ENCODE peak calls at places on chromosomes 11 and 22, in seven cellular contexts. S, Z, K, F, H, M and E are unnamed samples.
A peak's percentile ranks its signal among the peaks of the same experiment; 100 is the strongest.

GRCh38 chr22:45891471-45891995 is 85.4 kb downstream of the WNT7B start:
- DNase-seq in S (no peak), Z (peak; percentile 38), K (no peak), F (no peak), H (no peak), M (no peak), E (no peak)

GRCh38 chr22:43239102-43239875 is 52.4 kb upstream of the TTLL12 start:
- DNase-seq in S (no peak), Z (no peak), K (no peak), F (no peak), H (no peak), M (no peak), E (no peak)

GRCh38 chr11:110526323-110526722 is 96.6 kb downstream of the FDX1 start:
- DNase-seq in S (no peak), Z (no peak), K (no peak), F (no peak), H (no peak), M (no peak), E (no peak)

GRCh38 chr22:40401981-40402406 is 31.6 kb downstream of the SGSM3 start:
- DNase-seq in S (no peak), Z (no peak), K (no peak), F (no peak), H (no peak), M (no peak), E (no peak)

GRCh38 chr11:47523491-47524199 is 29.3 kb downstream of the CELF1 start:
- DNase-seq in S (no peak), Z (no peak), K (no peak), F (peak; percentile 93), H (peak; percentile 71), M (no peak), E (no peak)

GRCh38 chr22:25663654-25664053 is 78.3 kb upstream of the MYO18B start:
- DNase-seq in S (no peak), Z (no peak), K (no peak), F (no peak), H (no peak), M (no peak), E (no peak)

GRCh38 chr11:107043242-107043991 is 25.1 kb upstream of the GUCY1A2 start:
- DNase-seq in S (no peak), Z (no peak), K (no peak), F (no peak), H (no peak), M (no peak), E (no peak)

GRCh38 chr11:118295834-118296454 is 8.6 kb upstream of the CD3E start:
- DNase-seq in S (no peak), Z (no peak), K (no peak), F (peak; percentile 59), H (no peak), M (no peak), E (no peak)

GRCh38 chr22:32803020-32803758 is 1.7 kb downstream of the TIMP3 start:
- DNase-seq in S (no peak), Z (peak; percentile 55), K (no peak), F (no peak), H (no peak), M (no peak), E (no peak)

GRCh38 chr22:44455963-44456358 is 42.1 kb downstream of the RTL6 start:
- DNase-seq in S (no peak), Z (no peak), K (no peak), F (no peak), H (no peak), M (no peak), E (no peak)

GRCh38 chr11:46293616-46294015 is 16.2 kb downstream of the CREB3L1 start:
- DNase-seq in S (no peak), Z (no peak), K (no peak), F (no peak), H (no peak), M (no peak), E (no peak)

GRCh38 chr11:19769820-19770219 is 57.2 kb downstream of the NAV2 start:
- DNase-seq in S (no peak), Z (no peak), K (no peak), F (no peak), H (no peak), M (no peak), E (peak; percentile 46)

GRCh38 chr11:64340671-64341335 is 799 bp downstream of the CCDC88B start:
- DNase-seq in S (no peak), Z (peak; percentile 70), K (peak; percentile 69), F (peak; percentile 28), H (no peak), M (peak; percentile 85), E (no peak)

GRCh38 chr11:103798029-103798428 is 238.4 kb upstream of the DDI1 start:
- DNase-seq in S (no peak), Z (no peak), K (no peak), F (peak; percentile 75), H (no peak), M (no peak), E (no peak)

GRCh38 chr22:39524089-39524752 is 3.9 kb downstream of the ATF4 start:
- DNase-seq in S (no peak), Z (peak; percentile 56), K (no peak), F (no peak), H (no peak), M (no peak), E (no peak)

GRCh38 chr11:93579187-93579773 is 36.1 kb upstream of the SMCO4 start:
- DNase-seq in S (no peak), Z (no peak), K (no peak), F (no peak), H (no peak), M (no peak), E (no peak)